ENCODE peak calls at places on chromosomes 4 and X, in nine cellular contexts. One of them, this sample, is unnamed.
A peak's percentile ranks its signal among the peaks of the same experiment; 100 is the strongest.

GRCh38 chrX:1481636-1482529 is 29.2 kb upstream of the ASMTL start:
- DNase-seq in PC-3: peak; percentile 57
- DNase-seq in H1: peak; percentile 33
- DNase-seq in fibroblast of lung: peak; percentile 63
- DNase-seq in lower leg skin: peak; percentile 64
- DNase-seq in dorsolateral prefrontal cortex: peak; percentile 10
- DNase-seq in cardiac fibroblast: peak; percentile 89
- DNase-seq in IMR-90: peak; percentile 76
- DNase-seq in heart right ventricle: peak; percentile 46
- DNase-seq in this sample: peak; percentile 84

GRCh38 chr4:56613101-56613862 is 67.8 kb downstream of the HOPX start:
- DNase-seq in cardiac fibroblast: peak; percentile 27
- DNase-seq in heart right ventricle: no peak
- DNase-seq in H1: no peak
- DNase-seq in lower leg skin: peak; percentile 48
- DNase-seq in IMR-90: peak; percentile 91
- DNase-seq in fibroblast of lung: peak; percentile 88
- DNase-seq in dorsolateral prefrontal cortex: no peak
- DNase-seq in PC-3: peak; percentile 41
- DNase-seq in this sample: peak; percentile 51

GRCh38 chr4:181006509-181007290 is 1236.5 kb upstream of the TENM3 start:
- DNase-seq in IMR-90: no peak
- DNase-seq in fibroblast of lung: peak; percentile 22
- DNase-seq in H1: no peak
- DNase-seq in dorsolateral prefrontal cortex: no peak
- DNase-seq in heart right ventricle: no peak
- DNase-seq in cardiac fibroblast: no peak
- DNase-seq in lower leg skin: no peak
- DNase-seq in PC-3: no peak
- DNase-seq in this sample: peak; percentile 19

GRCh38 chr4:8195841-8196460 is 3.1 kb upstream of the SH3TC1 start:
- DNase-seq in PC-3: peak; percentile 10
- DNase-seq in heart right ventricle: no peak
- DNase-seq in cardiac fibroblast: no peak
- DNase-seq in lower leg skin: no peak
- DNase-seq in IMR-90: no peak
- DNase-seq in H1: no peak
- DNase-seq in fibroblast of lung: no peak
- DNase-seq in dorsolateral prefrontal cortex: no peak
- DNase-seq in this sample: no peak

GRCh38 chrX:153924149-153924861 is 1.8 kb downstream of the ARHGAP4 start:
- DNase-seq in H1: no peak
- DNase-seq in IMR-90: peak; percentile 44
- DNase-seq in cardiac fibroblast: peak; percentile 56
- DNase-seq in fibroblast of lung: peak; percentile 23
- DNase-seq in lower leg skin: no peak
- DNase-seq in heart right ventricle: no peak
- DNase-seq in PC-3: peak; percentile 42
- DNase-seq in dorsolateral prefrontal cortex: no peak
- DNase-seq in this sample: peak; percentile 35

GRCh38 chr4:172232966-172233365 is 419.8 kb downstream of the GALNTL6 start:
- DNase-seq in lower leg skin: no peak
- DNase-seq in fibroblast of lung: no peak
- DNase-seq in PC-3: no peak
- DNase-seq in heart right ventricle: no peak
- DNase-seq in cardiac fibroblast: no peak
- DNase-seq in H1: peak; percentile 1
- DNase-seq in dorsolateral prefrontal cortex: no peak
- DNase-seq in IMR-90: no peak
- DNase-seq in this sample: no peak

GRCh38 chr4:157045507-157046127 is 30.3 kb upstream of the GLRB start:
- DNase-seq in dorsolateral prefrontal cortex: no peak
- DNase-seq in lower leg skin: peak; percentile 25
- DNase-seq in heart right ventricle: no peak
- DNase-seq in fibroblast of lung: peak; percentile 74
- DNase-seq in cardiac fibroblast: peak; percentile 86
- DNase-seq in H1: no peak
- DNase-seq in IMR-90: peak; percentile 80
- DNase-seq in PC-3: peak; percentile 67
- DNase-seq in this sample: peak; percentile 79

GRCh38 chrX:151922692-151923091 is 10.0 kb downstream of the MAGEA4 start:
- DNase-seq in IMR-90: no peak
- DNase-seq in heart right ventricle: no peak
- DNase-seq in lower leg skin: no peak
- DNase-seq in dorsolateral prefrontal cortex: no peak
- DNase-seq in fibroblast of lung: no peak
- DNase-seq in H1: no peak
- DNase-seq in PC-3: no peak
- DNase-seq in cardiac fibroblast: no peak
- DNase-seq in this sample: no peak

GRCh38 chrX:129981752-129982299 is 609 bp upstream of the BCORL1 start:
- DNase-seq in heart right ventricle: no peak
- DNase-seq in lower leg skin: no peak
- DNase-seq in IMR-90: no peak
- DNase-seq in dorsolateral prefrontal cortex: no peak
- DNase-seq in cardiac fibroblast: no peak
- DNase-seq in fibroblast of lung: no peak
- DNase-seq in PC-3: no peak
- DNase-seq in H1: no peak
- DNase-seq in this sample: no peak

GRCh38 chrX:88425739-88426138 is 321.3 kb upstream of the CPXCR1 start:
- DNase-seq in dorsolateral prefrontal cortex: no peak
- DNase-seq in heart right ventricle: no peak
- DNase-seq in cardiac fibroblast: peak; percentile 4
- DNase-seq in IMR-90: no peak
- DNase-seq in H1: no peak
- DNase-seq in PC-3: peak; percentile 53
- DNase-seq in lower leg skin: no peak
- DNase-seq in fibroblast of lung: no peak
- DNase-seq in this sample: peak; percentile 1

GRCh38 chrX:103647630-103648029 is 18.9 kb downstream of the TCEAL1 start:
- DNase-seq in dorsolateral prefrontal cortex: no peak
- DNase-seq in fibroblast of lung: no peak
- DNase-seq in H1: no peak
- DNase-seq in PC-3: no peak
- DNase-seq in cardiac fibroblast: no peak
- DNase-seq in lower leg skin: no peak
- DNase-seq in heart right ventricle: no peak
- DNase-seq in IMR-90: no peak
- DNase-seq in this sample: no peak

GRCh38 chr4:71229477-71230257 is 109.2 kb upstream of the SLC4A4 start:
- DNase-seq in fibroblast of lung: peak; percentile 50
- DNase-seq in IMR-90: peak; percentile 81
- DNase-seq in dorsolateral prefrontal cortex: peak; percentile 29
- DNase-seq in PC-3: peak; percentile 70
- DNase-seq in heart right ventricle: no peak
- DNase-seq in cardiac fibroblast: peak; percentile 78
- DNase-seq in H1: peak; percentile 5
- DNase-seq in lower leg skin: no peak
- DNase-seq in this sample: peak; percentile 73

DNA sequence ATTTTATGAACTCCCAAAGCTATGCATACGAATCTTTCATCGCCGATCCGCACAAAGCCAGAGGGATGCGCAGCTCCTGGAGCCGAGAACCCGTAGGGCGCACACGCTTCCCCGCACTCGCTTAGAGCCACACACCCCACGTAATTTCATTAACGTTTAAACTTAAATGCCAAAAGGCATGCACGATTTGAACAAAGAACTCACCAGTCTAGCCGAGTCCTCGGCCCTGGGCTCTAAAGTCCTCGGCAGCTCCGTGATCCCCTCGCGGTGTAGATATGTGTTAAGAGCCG is 2.4 kb upstream of the FAT1 start:
- DNase-seq in IMR-90: no peak
- DNase-seq in cardiac fibroblast: no peak
- DNase-seq in heart right ventricle: no peak
- DNase-seq in fibroblast of lung: no peak
- DNase-seq in H1: no peak
- DNase-seq in dorsolateral prefrontal cortex: no peak
- DNase-seq in lower leg skin: no peak
- DNase-seq in PC-3: no peak
- DNase-seq in this sample: no peak
- TF ChIP-seq CTCF in IMR-90: no peak
- TF ChIP-seq CTCF in cardiac fibroblast: no peak
- TF ChIP-seq CTCF in heart right ventricle: no peak
- TF ChIP-seq CTCF in fibroblast of lung: no peak
- TF ChIP-seq CTCF in H1: no peak
- TF ChIP-seq CTCF in dorsolateral prefrontal cortex: no peak
- TF ChIP-seq CTCF in lower leg skin: no peak
- TF ChIP-seq CTCF in PC-3: no peak
- TF ChIP-seq CTCF in this sample: no peak

GRCh38 chrX:56975611-56976010 is 19.7 kb downstream of the SPIN3 start:
- DNase-seq in heart right ventricle: no peak
- DNase-seq in IMR-90: no peak
- DNase-seq in fibroblast of lung: no peak
- DNase-seq in PC-3: no peak
- DNase-seq in cardiac fibroblast: peak; percentile 36
- DNase-seq in H1: no peak
- DNase-seq in lower leg skin: no peak
- DNase-seq in dorsolateral prefrontal cortex: no peak
- DNase-seq in this sample: peak; percentile 33
- TF ChIP-seq CTCF in heart right ventricle: no peak
- TF ChIP-seq CTCF in IMR-90: no peak
- TF ChIP-seq CTCF in fibroblast of lung: no peak
- TF ChIP-seq CTCF in PC-3: no peak
- TF ChIP-seq CTCF in cardiac fibroblast: peak; percentile 25
- TF ChIP-seq CTCF in H1: no peak
- TF ChIP-seq CTCF in lower leg skin: no peak
- TF ChIP-seq CTCF in dorsolateral prefrontal cortex: no peak
- TF ChIP-seq CTCF in this sample: peak; percentile 16

GRCh38 chr4:42397256-42397634 is at the start of gene SHISA3:
- DNase-seq in heart right ventricle: peak; percentile 37
- DNase-seq in cardiac fibroblast: peak; percentile 60
- DNase-seq in lower leg skin: no peak
- DNase-seq in dorsolateral prefrontal cortex: no peak
- DNase-seq in PC-3: peak; percentile 53
- DNase-seq in H1: no peak
- DNase-seq in IMR-90: no peak
- DNase-seq in fibroblast of lung: peak; percentile 19
- DNase-seq in this sample: no peak

GRCh38 chr4:42397635-42398447 is 553 bp downstream of the SHISA3 start:
- DNase-seq in fibroblast of lung: peak; percentile 37
- DNase-seq in lower leg skin: no peak
- DNase-seq in dorsolateral prefrontal cortex: no peak
- DNase-seq in IMR-90: peak; percentile 12
- DNase-seq in cardiac fibroblast: peak; percentile 47
- DNase-seq in heart right ventricle: peak; percentile 38
- DNase-seq in PC-3: peak; percentile 21
- DNase-seq in H1: no peak
- DNase-seq in this sample: peak; percentile 41

GRCh38 chr4:42396361-42397255 is 680 bp upstream of the SHISA3 start:
- DNase-seq in cardiac fibroblast: no peak
- DNase-seq in fibroblast of lung: no peak
- DNase-seq in dorsolateral prefrontal cortex: peak; percentile 14
- DNase-seq in heart right ventricle: no peak
- DNase-seq in lower leg skin: no peak
- DNase-seq in PC-3: peak; percentile 25
- DNase-seq in H1: no peak
- DNase-seq in IMR-90: no peak
- DNase-seq in this sample: no peak

GRCh38 chr4:42399393-42399792 is 2.1 kb downstream of the SHISA3 start:
- DNase-seq in heart right ventricle: no peak
- DNase-seq in fibroblast of lung: no peak
- DNase-seq in dorsolateral prefrontal cortex: no peak
- DNase-seq in lower leg skin: no peak
- DNase-seq in IMR-90: no peak
- DNase-seq in cardiac fibroblast: no peak
- DNase-seq in H1: no peak
- DNase-seq in PC-3: peak; percentile 2
- DNase-seq in this sample: no peak

DNA sequence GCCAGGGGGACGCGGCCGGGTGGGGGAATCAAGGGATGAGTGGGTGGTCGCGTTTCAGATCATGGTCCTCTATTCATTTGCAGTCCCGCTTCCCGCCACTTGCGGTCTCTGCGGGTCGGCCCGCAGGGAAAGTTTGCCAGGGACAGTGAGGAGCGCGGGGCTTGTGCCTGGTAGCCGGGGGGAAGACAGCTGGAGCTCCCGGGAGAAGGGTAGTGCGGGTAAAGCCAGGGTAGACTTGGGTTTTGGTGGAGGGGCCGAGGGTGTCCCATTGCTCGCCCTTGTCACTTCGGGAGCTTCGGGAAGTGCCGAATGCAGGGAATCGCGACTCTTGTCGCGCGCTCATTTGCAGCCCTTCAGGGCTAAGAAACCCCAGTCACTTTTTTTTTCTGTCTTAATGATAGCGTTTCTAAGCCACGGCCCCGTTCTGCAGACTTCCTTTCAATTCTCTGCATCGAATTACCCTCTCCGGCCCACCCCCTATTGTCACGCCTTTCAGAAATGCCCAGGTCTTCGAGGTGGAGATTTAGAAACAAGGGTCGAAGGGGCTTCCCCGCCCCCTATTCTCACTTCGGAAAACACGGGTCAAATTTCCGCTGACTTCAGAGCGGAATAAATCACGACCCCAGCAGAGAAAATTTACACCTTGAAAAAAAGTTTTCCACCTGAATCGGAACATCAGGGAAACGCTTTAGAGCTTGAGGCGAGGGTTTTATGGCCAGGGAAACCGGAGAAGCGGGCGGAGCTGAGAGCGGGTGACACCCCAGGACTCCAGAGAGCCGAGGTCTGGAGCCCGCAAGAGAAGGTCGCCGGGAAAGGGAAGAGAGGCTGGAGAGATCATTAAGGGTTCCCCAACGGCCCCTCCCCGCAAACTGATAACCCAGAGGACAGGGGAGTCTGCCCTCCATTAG is 1.4 kb downstream of the SHISA3 start:
- DNase-seq in lower leg skin: no peak
- DNase-seq in fibroblast of lung: no peak
- DNase-seq in cardiac fibroblast: no peak
- DNase-seq in PC-3: peak; percentile 9
- DNase-seq in heart right ventricle: no peak
- DNase-seq in IMR-90: no peak
- DNase-seq in H1: no peak
- DNase-seq in dorsolateral prefrontal cortex: no peak
- DNase-seq in this sample: no peak
- TF ChIP-seq CTCF in lower leg skin: no peak
- TF ChIP-seq CTCF in fibroblast of lung: no peak
- TF ChIP-seq CTCF in cardiac fibroblast: peak; percentile 15
- TF ChIP-seq CTCF in PC-3: no peak
- TF ChIP-seq CTCF in heart right ventricle: no peak
- TF ChIP-seq CTCF in IMR-90: no peak
- TF ChIP-seq CTCF in H1: peak; percentile 14
- TF ChIP-seq CTCF in dorsolateral prefrontal cortex: no peak
- TF ChIP-seq CTCF in this sample: peak; percentile 27

DNA sequence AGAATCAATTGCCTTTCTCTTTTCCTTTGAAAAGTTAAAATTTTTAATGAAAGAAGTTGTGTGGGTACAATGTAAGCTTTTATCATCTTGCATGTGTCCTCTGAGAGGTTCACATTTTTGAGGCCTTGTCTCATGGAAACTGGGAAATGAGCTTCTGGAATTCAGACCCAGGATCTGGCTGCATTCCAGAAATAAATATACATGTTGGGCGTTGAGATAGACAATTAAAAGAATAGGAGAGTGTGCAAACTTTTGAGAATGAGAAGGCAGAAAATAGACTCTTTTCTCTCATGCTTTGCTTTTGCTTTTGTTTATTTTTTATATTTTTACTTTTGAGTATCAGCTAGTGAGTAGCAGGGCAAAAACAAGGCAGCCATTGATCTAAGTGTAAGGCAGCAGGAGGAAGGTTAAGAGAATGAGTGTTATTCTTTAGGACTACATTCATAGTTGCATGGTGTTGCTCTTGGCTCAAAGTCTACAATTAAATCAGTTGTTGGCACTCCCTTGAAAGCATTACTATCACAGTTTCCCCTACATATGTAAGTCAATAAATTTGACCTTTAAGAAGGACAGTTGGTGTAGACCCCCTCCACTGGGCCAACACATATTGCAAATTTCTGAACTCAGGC is 12.4 kb downstream of the SHROOM3 start:
- DNase-seq in lower leg skin: no peak
- DNase-seq in heart right ventricle: no peak
- DNase-seq in cardiac fibroblast: peak; percentile 81
- DNase-seq in PC-3: no peak
- DNase-seq in H1: no peak
- DNase-seq in dorsolateral prefrontal cortex: no peak
- DNase-seq in fibroblast of lung: peak; percentile 90
- DNase-seq in IMR-90: peak; percentile 20
- DNase-seq in this sample: peak; percentile 70
- TF ChIP-seq CTCF in lower leg skin: no peak
- TF ChIP-seq CTCF in heart right ventricle: no peak
- TF ChIP-seq CTCF in cardiac fibroblast: no peak
- TF ChIP-seq CTCF in PC-3: no peak
- TF ChIP-seq CTCF in H1: no peak
- TF ChIP-seq CTCF in dorsolateral prefrontal cortex: no peak
- TF ChIP-seq CTCF in fibroblast of lung: no peak
- TF ChIP-seq CTCF in IMR-90: no peak
- TF ChIP-seq CTCF in this sample: no peak

This sample was measured in fibroblast of the aortic adventitia.